ENCODE peak calls at places on chromosomes 11 and 22, in six cellular contexts. D is PC-3, L is GM23248, T is GM23338, Z is hepatocyte, C is PC-9. E is an unnamed sample. For H3K9me2, the result is how much of the 10 kb centered on the place peaks cover.

GRCh38 chr22:24938741-24939341 is 7.7 kb downstream of the LHFPL7 start:
- DNase-seq in D (peak), L (peak), T (peak), Z (peak), C (no peak), E (peak)

GRCh38 chr11:67267188-67268035 is 1.1 kb downstream of the GRK2 start:
- DNase-seq in D (peak), L (no peak), T (no peak), Z (peak), C (peak), E (peak)

GRCh38 chr22:22168190-22168940 is 76.2 kb upstream of the VPREB1 start:
- DNase-seq in D (peak), L (peak), T (peak), Z (peak), C (no peak), E (peak)

GRCh38 chr22:46815132-46815531 is 52.7 kb downstream of the TBC1D22A start:
- DNase-seq in D (no peak), L (no peak), T (no peak), Z (no peak), C (peak), E (no peak)

GRCh38 chr11:9714540-9714939 is 50.7 kb downstream of the SWAP70 start:
- DNase-seq in D (no peak), L (peak), T (no peak), Z (no peak), C (no peak), E (no peak)

GRCh38 chr11:77109236-77110019 is 6.8 kb downstream of the OMP start:
- DNase-seq in D (no peak), L (peak), T (no peak), Z (no peak), C (no peak), E (no peak)

GRCh38 chr22:23581252-23581634 is 1.2 kb upstream of the IGLL1 start:
- DNase-seq in D (no peak), L (no peak), T (no peak), Z (no peak), C (no peak), E (no peak)

GRCh38 chr11:27018902-27019544 is 21.6 kb upstream of the BBOX1 start:
- DNase-seq in D (no peak), L (no peak), T (no peak), Z (no peak), C (no peak), E (no peak)

GRCh38 chr11:128522943-128523518 is 64.3 kb downstream of the ETS1 start:
- DNase-seq in D (no peak), L (peak), T (no peak), Z (no peak), C (no peak), E (no peak)

GRCh38 chr11:27075192-27075591 is 34.6 kb downstream of the BBOX1 start:
- DNase-seq in D (no peak), L (peak), T (no peak), Z (no peak), C (no peak), E (no peak)

GRCh38 chr11:93407777-93408401 is 77.3 kb downstream of the DEUP1 start:
- DNase-seq in D (no peak), L (no peak), T (no peak), Z (no peak), C (no peak), E (peak)

GRCh38 chr22:26592368-26593015 is 2.6 kb upstream of the TPST2 start:
- DNase-seq in D (no peak), L (no peak), T (no peak), Z (no peak), C (no peak), E (peak)

GRCh38 chr11:101715281-101715680 is 131.5 kb upstream of the TRPC6 start:
- DNase-seq in D (no peak), L (no peak), T (no peak), Z (no peak), C (no peak), E (no peak)

GRCh38 chr11:128727320-128727719 is 33.4 kb downstream of the FLI1 start:
- DNase-seq in D (no peak), L (no peak), T (no peak), Z (no peak), C (no peak), E (no peak)

GRCh38 chr11:44818110-44818509 is 91.3 kb downstream of the TSPAN18 start:
- DNase-seq in D (no peak), L (no peak), T (no peak), Z (no peak), C (no peak), E (no peak)

GRCh38 chr22:36197065-36197440 is 4.6 kb downstream of the APOL4 start:
- DNase-seq in D (no peak), L (peak), T (peak), Z (peak), C (no peak), E (peak)

DNA sequence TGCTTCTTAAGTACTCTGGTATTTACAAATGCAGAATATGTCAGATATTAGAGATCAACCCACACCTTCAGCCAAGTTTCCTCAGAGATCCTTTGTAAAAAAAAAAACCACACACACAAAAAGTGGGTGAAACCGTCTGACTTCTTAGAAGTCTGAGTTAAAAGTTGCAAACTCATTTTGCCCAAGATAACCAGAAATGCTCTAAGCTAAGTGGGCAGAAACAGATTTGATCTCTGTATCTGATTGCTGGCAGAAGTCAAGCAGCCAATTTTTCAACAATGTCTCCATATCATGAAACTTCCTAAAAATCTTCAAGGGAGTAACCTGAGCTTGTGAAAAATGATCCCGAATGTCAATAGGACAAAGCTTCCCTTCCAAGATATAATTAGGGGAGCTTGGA is 28.7 kb upstream of the ATXN10 start:
- DNase-seq in D (no peak), L (no peak), T (no peak), Z (no peak), C (no peak), E (no peak)
- H3K9me2 ChIP-seq in D (under half), L (under half), T (under half), Z (under half), C (under half), E (under half)

DNA sequence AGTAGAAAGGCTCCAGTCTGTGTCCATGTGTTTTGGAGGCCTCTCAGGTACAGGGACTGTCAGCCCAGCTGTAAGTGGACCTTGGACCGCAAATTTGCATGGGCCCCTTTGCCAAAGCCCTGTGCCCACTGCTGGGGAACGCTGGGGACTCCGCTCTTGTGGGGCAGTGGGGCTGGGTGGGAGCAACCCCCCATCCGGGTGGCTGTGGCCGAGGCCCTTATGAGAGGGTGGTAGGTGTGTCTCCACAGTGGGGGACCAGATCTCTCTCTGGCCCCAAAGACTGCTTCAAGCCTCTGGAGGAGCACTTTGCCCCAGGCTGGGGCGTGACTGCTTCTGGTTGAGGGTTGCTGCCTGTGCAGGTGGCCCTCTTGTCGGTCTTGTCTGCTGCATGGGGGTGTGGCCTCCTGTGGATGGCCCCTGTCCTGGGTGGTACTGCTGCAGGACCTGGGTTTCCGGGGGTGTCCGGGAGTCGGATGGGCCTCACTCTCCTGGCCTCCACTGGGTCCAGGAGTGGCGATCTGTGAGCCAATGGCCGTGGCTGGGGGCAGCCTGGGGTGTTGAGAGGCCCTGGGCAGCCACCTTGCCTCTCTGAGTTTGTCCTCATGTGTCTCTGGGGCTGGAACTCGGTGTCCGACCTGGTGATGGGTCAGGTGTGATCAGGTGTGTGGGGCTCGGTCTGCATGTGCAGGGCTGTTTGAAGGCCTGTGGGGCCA is 15.9 kb downstream of the KCNQ1 start:
- DNase-seq in D (no peak), L (no peak), T (no peak), Z (no peak), C (no peak), E (no peak)
- H2AFZ ChIP-seq in D (no peak), L (no peak), T (no peak), Z (no peak), C (no peak), E (no peak)

DNA sequence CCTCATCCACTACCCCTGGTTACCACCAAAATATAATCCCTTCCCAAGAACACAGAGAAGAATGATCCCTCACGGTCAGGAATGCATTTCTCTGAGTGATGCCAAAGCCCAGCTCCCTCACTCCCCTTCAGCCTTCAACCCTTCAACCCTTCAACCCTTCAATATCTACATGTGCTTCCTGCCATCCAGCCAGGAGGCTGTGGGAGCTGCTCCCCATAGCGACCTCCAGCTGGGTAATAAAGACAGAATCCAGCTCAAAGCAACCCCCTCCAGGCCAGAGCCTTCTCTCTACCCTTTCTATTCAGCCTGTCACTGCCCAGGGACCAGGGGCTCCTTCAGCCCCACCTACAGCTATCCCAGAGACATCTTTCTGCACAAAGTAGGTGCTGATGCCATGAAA is 2.7 kb downstream of the ARHGAP1 start:
- DNase-seq in D (no peak), L (no peak), T (no peak), Z (no peak), C (no peak), E (no peak)
- H3K4me3 ChIP-seq in D (no peak), L (peak), T (no peak), Z (no peak), C (no peak), E (no peak)

GRCh38 chr11:132357811-132358572 is 987.6 kb downstream of the NTM start:
- DNase-seq in D (no peak), L (no peak), T (no peak), Z (no peak), C (no peak), E (no peak)

GRCh38 chr11:132352497-132352896 is 982.1 kb downstream of the NTM start:
- DNase-seq in D (no peak), L (no peak), T (no peak), Z (no peak), C (no peak), E (no peak)

GRCh38 chr11:132349806-132350733 is 979.7 kb downstream of the NTM start:
- DNase-seq in D (no peak), L (no peak), T (no peak), Z (no peak), C (no peak), E (no peak)

GRCh38 chr11:132351050-132351449 is 980.6 kb downstream of the NTM start:
- DNase-seq in D (no peak), L (no peak), T (no peak), Z (no peak), C (no peak), E (no peak)

GRCh38 chr11:132353255-132353654 is 982.8 kb downstream of the NTM start:
- DNase-seq in D (no peak), L (no peak), T (no peak), Z (no peak), C (no peak), E (no peak)
- H3K9me2 ChIP-seq in D (under half), L (under half), T (under half), Z (under half), C (under half), E (under half)

GRCh38 chr11:62881579-62882427 is 1.1 kb downstream of the SLC3A2 start:
- DNase-seq in D (peak), L (peak), T (peak), Z (peak), C (peak), E (peak)
- H2AFZ ChIP-seq in D (no peak), L (no peak), T (no peak), Z (no peak), C (no peak), E (no peak)

GRCh38 chr11:2136209-2136951 is 2.8 kb downstream of the IGF2 start:
- DNase-seq in D (no peak), L (no peak), T (peak), Z (no peak), C (no peak), E (no peak)

GRCh38 chr11:2133481-2134021 is 5.6 kb downstream of the IGF2 start:
- DNase-seq in D (no peak), L (no peak), T (no peak), Z (no peak), C (no peak), E (no peak)

GRCh38 chr11:2135648-2136201 is 3.5 kb downstream of the IGF2 start:
- DNase-seq in D (no peak), L (no peak), T (no peak), Z (peak), C (no peak), E (no peak)

GRCh38 chr11:2134022-2135010 is 4.9 kb downstream of the IGF2 start:
- DNase-seq in D (no peak), L (no peak), T (no peak), Z (no peak), C (no peak), E (no peak)

GRCh38 chr11:2135018-2135569 is 4.1 kb downstream of the IGF2 start:
- DNase-seq in D (no peak), L (no peak), T (no peak), Z (no peak), C (no peak), E (no peak)
- H3K4me3 ChIP-seq in D (no peak), L (no peak), T (no peak), Z (peak), C (no peak), E (no peak)